ENCODE peak calls at places on chromosomes 6 and 20, in nine cellular contexts. One of them, this sample, is unnamed.

GRCh38 chr6:74001091-74001490 is 305.1 kb downstream of the CD109 start:
- DNase-seq in NCI-H526 treated with DMSO at 0.1 percent for 48 hours: no peak
- DNase-seq in stimulated activated CD8-positive, alpha-beta memory T cell treated with anti-CD3 and anti-CD28 coated beads, Interleukin-4, amount 100 ng/mL, for 24 hours: no peak
- DNase-seq in NCI-H524: no peak
- DNase-seq in activated T-cell treated with anti-CD3 and anti-CD28 coated beads, Interleukin-2, amount 50 U/mL, for 1 hour: no peak
- DNase-seq in uterus: no peak
- DNase-seq in DND-41: no peak
- DNase-seq in GM13977: no peak
- DNase-seq in activated CD4-positive, alpha-beta T cell treated with anti-CD3 and anti-CD28 coated beads for 4 hours: no peak
- DNase-seq in this sample: no peak

GRCh38 chr20:24491043-24491756 is 21.8 kb downstream of the SYNDIG1 start:
- DNase-seq in uterus: no peak
- DNase-seq in GM13977: no peak
- DNase-seq in activated CD4-positive, alpha-beta T cell treated with anti-CD3 and anti-CD28 coated beads for 4 hours: no peak
- DNase-seq in activated T-cell treated with anti-CD3 and anti-CD28 coated beads, Interleukin-2, amount 50 U/mL, for 1 hour: no peak
- DNase-seq in NCI-H526 treated with DMSO at 0.1 percent for 48 hours: no peak
- DNase-seq in stimulated activated CD8-positive, alpha-beta memory T cell treated with anti-CD3 and anti-CD28 coated beads, Interleukin-4, amount 100 ng/mL, for 24 hours: no peak
- DNase-seq in NCI-H524: no peak
- DNase-seq in DND-41: no peak
- DNase-seq in this sample: no peak

GRCh38 chr6:14673201-14673600 is 555.6 kb downstream of the CD83 start:
- DNase-seq in uterus: no peak
- DNase-seq in NCI-H526 treated with DMSO at 0.1 percent for 48 hours: no peak
- DNase-seq in GM13977: no peak
- DNase-seq in NCI-H524: no peak
- DNase-seq in activated T-cell treated with anti-CD3 and anti-CD28 coated beads, Interleukin-2, amount 50 U/mL, for 1 hour: no peak
- DNase-seq in activated CD4-positive, alpha-beta T cell treated with anti-CD3 and anti-CD28 coated beads for 4 hours: no peak
- DNase-seq in stimulated activated CD8-positive, alpha-beta memory T cell treated with anti-CD3 and anti-CD28 coated beads, Interleukin-4, amount 100 ng/mL, for 24 hours: no peak
- DNase-seq in DND-41: no peak
- DNase-seq in this sample: no peak

GRCh38 chr20:1933465-1933870 is 38.3 kb downstream of the SIRPA start:
- DNase-seq in GM13977: no peak
- DNase-seq in stimulated activated CD8-positive, alpha-beta memory T cell treated with anti-CD3 and anti-CD28 coated beads, Interleukin-4, amount 100 ng/mL, for 24 hours: no peak
- DNase-seq in uterus: peak; percentile 70
- DNase-seq in NCI-H524: no peak
- DNase-seq in activated CD4-positive, alpha-beta T cell treated with anti-CD3 and anti-CD28 coated beads for 4 hours: no peak
- DNase-seq in activated T-cell treated with anti-CD3 and anti-CD28 coated beads, Interleukin-2, amount 50 U/mL, for 1 hour: no peak
- DNase-seq in DND-41: no peak
- DNase-seq in NCI-H526 treated with DMSO at 0.1 percent for 48 hours: no peak
- DNase-seq in this sample: no peak

GRCh38 chr6:164692772-164693171 is 616.6 kb downstream of the C6orf118 start:
- DNase-seq in activated T-cell treated with anti-CD3 and anti-CD28 coated beads, Interleukin-2, amount 50 U/mL, for 1 hour: no peak
- DNase-seq in DND-41: no peak
- DNase-seq in NCI-H526 treated with DMSO at 0.1 percent for 48 hours: no peak
- DNase-seq in uterus: no peak
- DNase-seq in stimulated activated CD8-positive, alpha-beta memory T cell treated with anti-CD3 and anti-CD28 coated beads, Interleukin-4, amount 100 ng/mL, for 24 hours: no peak
- DNase-seq in NCI-H524: no peak
- DNase-seq in activated CD4-positive, alpha-beta T cell treated with anti-CD3 and anti-CD28 coated beads for 4 hours: no peak
- DNase-seq in GM13977: no peak
- DNase-seq in this sample: no peak

GRCh38 chr6:21931641-21932335 is 338.2 kb downstream of the SOX4 start:
- DNase-seq in activated CD4-positive, alpha-beta T cell treated with anti-CD3 and anti-CD28 coated beads for 4 hours: no peak
- DNase-seq in GM13977: no peak
- DNase-seq in stimulated activated CD8-positive, alpha-beta memory T cell treated with anti-CD3 and anti-CD28 coated beads, Interleukin-4, amount 100 ng/mL, for 24 hours: no peak
- DNase-seq in DND-41: no peak
- DNase-seq in NCI-H524: no peak
- DNase-seq in activated T-cell treated with anti-CD3 and anti-CD28 coated beads, Interleukin-2, amount 50 U/mL, for 1 hour: no peak
- DNase-seq in uterus: no peak
- DNase-seq in NCI-H526 treated with DMSO at 0.1 percent for 48 hours: no peak
- DNase-seq in this sample: no peak

GRCh38 chr6:16276991-16277981 is 38.9 kb downstream of the GMPR start:
- DNase-seq in NCI-H524: peak; percentile 74
- DNase-seq in uterus: peak; percentile 57
- DNase-seq in stimulated activated CD8-positive, alpha-beta memory T cell treated with anti-CD3 and anti-CD28 coated beads, Interleukin-4, amount 100 ng/mL, for 24 hours: peak; percentile 5
- DNase-seq in DND-41: no peak
- DNase-seq in activated T-cell treated with anti-CD3 and anti-CD28 coated beads, Interleukin-2, amount 50 U/mL, for 1 hour: no peak
- DNase-seq in NCI-H526 treated with DMSO at 0.1 percent for 48 hours: no peak
- DNase-seq in activated CD4-positive, alpha-beta T cell treated with anti-CD3 and anti-CD28 coated beads for 4 hours: no peak
- DNase-seq in GM13977: no peak
- DNase-seq in this sample: no peak

GRCh38 chr6:138944412-138944811 is 43.6 kb downstream of the REPS1 start:
- DNase-seq in stimulated activated CD8-positive, alpha-beta memory T cell treated with anti-CD3 and anti-CD28 coated beads, Interleukin-4, amount 100 ng/mL, for 24 hours: no peak
- DNase-seq in NCI-H526 treated with DMSO at 0.1 percent for 48 hours: no peak
- DNase-seq in uterus: no peak
- DNase-seq in DND-41: no peak
- DNase-seq in activated T-cell treated with anti-CD3 and anti-CD28 coated beads, Interleukin-2, amount 50 U/mL, for 1 hour: no peak
- DNase-seq in NCI-H524: no peak
- DNase-seq in activated CD4-positive, alpha-beta T cell treated with anti-CD3 and anti-CD28 coated beads for 4 hours: no peak
- DNase-seq in GM13977: peak; percentile 13
- DNase-seq in this sample: peak; percentile 69

GRCh38 chr20:1434571-1435336 is 31.9 kb downstream of the NSFL1C start:
- DNase-seq in activated T-cell treated with anti-CD3 and anti-CD28 coated beads, Interleukin-2, amount 50 U/mL, for 1 hour: no peak
- DNase-seq in activated CD4-positive, alpha-beta T cell treated with anti-CD3 and anti-CD28 coated beads for 4 hours: peak; percentile 29
- DNase-seq in GM13977: peak; percentile 55
- DNase-seq in DND-41: peak; percentile 87
- DNase-seq in stimulated activated CD8-positive, alpha-beta memory T cell treated with anti-CD3 and anti-CD28 coated beads, Interleukin-4, amount 100 ng/mL, for 24 hours: peak; percentile 22
- DNase-seq in NCI-H524: peak; percentile 84
- DNase-seq in uterus: no peak
- DNase-seq in NCI-H526 treated with DMSO at 0.1 percent for 48 hours: peak; percentile 67
- DNase-seq in this sample: peak; percentile 77

GRCh38 chr20:32336918-32337347 is 21.2 kb upstream of the ASXL1 start:
- DNase-seq in NCI-H526 treated with DMSO at 0.1 percent for 48 hours: no peak
- DNase-seq in stimulated activated CD8-positive, alpha-beta memory T cell treated with anti-CD3 and anti-CD28 coated beads, Interleukin-4, amount 100 ng/mL, for 24 hours: no peak
- DNase-seq in NCI-H524: peak; percentile 45
- DNase-seq in DND-41: no peak
- DNase-seq in GM13977: peak; percentile 53
- DNase-seq in activated T-cell treated with anti-CD3 and anti-CD28 coated beads, Interleukin-2, amount 50 U/mL, for 1 hour: no peak
- DNase-seq in uterus: no peak
- DNase-seq in activated CD4-positive, alpha-beta T cell treated with anti-CD3 and anti-CD28 coated beads for 4 hours: no peak
- DNase-seq in this sample: no peak

GRCh38 chr20:33668087-33668790 is 1.5 kb downstream of the ACTL10 start:
- DNase-seq in DND-41: peak; percentile 37
- DNase-seq in NCI-H526 treated with DMSO at 0.1 percent for 48 hours: no peak
- DNase-seq in GM13977: peak; percentile 92
- DNase-seq in activated CD4-positive, alpha-beta T cell treated with anti-CD3 and anti-CD28 coated beads for 4 hours: peak; percentile 76
- DNase-seq in activated T-cell treated with anti-CD3 and anti-CD28 coated beads, Interleukin-2, amount 50 U/mL, for 1 hour: no peak
- DNase-seq in NCI-H524: peak; percentile 49
- DNase-seq in uterus: peak; percentile 83
- DNase-seq in stimulated activated CD8-positive, alpha-beta memory T cell treated with anti-CD3 and anti-CD28 coated beads, Interleukin-4, amount 100 ng/mL, for 24 hours: peak; percentile 62
- DNase-seq in this sample: peak; percentile 93

GRCh38 chr20:6714202-6714800 is 53.2 kb upstream of the BMP2 start:
- DNase-seq in uterus: no peak
- DNase-seq in stimulated activated CD8-positive, alpha-beta memory T cell treated with anti-CD3 and anti-CD28 coated beads, Interleukin-4, amount 100 ng/mL, for 24 hours: no peak
- DNase-seq in activated CD4-positive, alpha-beta T cell treated with anti-CD3 and anti-CD28 coated beads for 4 hours: no peak
- DNase-seq in DND-41: no peak
- DNase-seq in activated T-cell treated with anti-CD3 and anti-CD28 coated beads, Interleukin-2, amount 50 U/mL, for 1 hour: no peak
- DNase-seq in GM13977: no peak
- DNase-seq in NCI-H524: no peak
- DNase-seq in NCI-H526 treated with DMSO at 0.1 percent for 48 hours: no peak
- DNase-seq in this sample: no peak

GRCh38 chr6:65231616-65232015 is 475.4 kb downstream of the EYS start:
- DNase-seq in uterus: no peak
- DNase-seq in activated T-cell treated with anti-CD3 and anti-CD28 coated beads, Interleukin-2, amount 50 U/mL, for 1 hour: no peak
- DNase-seq in DND-41: no peak
- DNase-seq in NCI-H524: no peak
- DNase-seq in NCI-H526 treated with DMSO at 0.1 percent for 48 hours: no peak
- DNase-seq in activated CD4-positive, alpha-beta T cell treated with anti-CD3 and anti-CD28 coated beads for 4 hours: no peak
- DNase-seq in GM13977: no peak
- DNase-seq in stimulated activated CD8-positive, alpha-beta memory T cell treated with anti-CD3 and anti-CD28 coated beads, Interleukin-4, amount 100 ng/mL, for 24 hours: no peak
- DNase-seq in this sample: no peak

GRCh38 chr6:76578746-76579145 is 506.3 kb upstream of the IMPG1 start:
- DNase-seq in NCI-H524: no peak
- DNase-seq in activated T-cell treated with anti-CD3 and anti-CD28 coated beads, Interleukin-2, amount 50 U/mL, for 1 hour: no peak
- DNase-seq in GM13977: no peak
- DNase-seq in stimulated activated CD8-positive, alpha-beta memory T cell treated with anti-CD3 and anti-CD28 coated beads, Interleukin-4, amount 100 ng/mL, for 24 hours: no peak
- DNase-seq in uterus: no peak
- DNase-seq in activated CD4-positive, alpha-beta T cell treated with anti-CD3 and anti-CD28 coated beads for 4 hours: no peak
- DNase-seq in NCI-H526 treated with DMSO at 0.1 percent for 48 hours: no peak
- DNase-seq in DND-41: no peak
- DNase-seq in this sample: no peak

GRCh38 chr20:12941025-12941424 is 67.7 kb upstream of the SPTLC3 start:
- DNase-seq in stimulated activated CD8-positive, alpha-beta memory T cell treated with anti-CD3 and anti-CD28 coated beads, Interleukin-4, amount 100 ng/mL, for 24 hours: no peak
- DNase-seq in GM13977: no peak
- DNase-seq in activated CD4-positive, alpha-beta T cell treated with anti-CD3 and anti-CD28 coated beads for 4 hours: no peak
- DNase-seq in DND-41: no peak
- DNase-seq in uterus: no peak
- DNase-seq in NCI-H524: no peak
- DNase-seq in activated T-cell treated with anti-CD3 and anti-CD28 coated beads, Interleukin-2, amount 50 U/mL, for 1 hour: no peak
- DNase-seq in NCI-H526 treated with DMSO at 0.1 percent for 48 hours: no peak
- DNase-seq in this sample: no peak

GRCh38 chr6:37160922-37161778 is 8.8 kb upstream of the PIM1 start:
- DNase-seq in uterus: no peak
- DNase-seq in DND-41: no peak
- DNase-seq in activated CD4-positive, alpha-beta T cell treated with anti-CD3 and anti-CD28 coated beads for 4 hours: no peak
- DNase-seq in activated T-cell treated with anti-CD3 and anti-CD28 coated beads, Interleukin-2, amount 50 U/mL, for 1 hour: no peak
- DNase-seq in NCI-H524: no peak
- DNase-seq in stimulated activated CD8-positive, alpha-beta memory T cell treated with anti-CD3 and anti-CD28 coated beads, Interleukin-4, amount 100 ng/mL, for 24 hours: no peak
- DNase-seq in GM13977: peak; percentile 65
- DNase-seq in NCI-H526 treated with DMSO at 0.1 percent for 48 hours: peak; percentile 13
- DNase-seq in this sample: no peak

GRCh38 chr6:36114798-36115408 is 15.4 kb upstream of the MAPK13 start:
- DNase-seq in uterus: no peak
- DNase-seq in activated T-cell treated with anti-CD3 and anti-CD28 coated beads, Interleukin-2, amount 50 U/mL, for 1 hour: no peak
- DNase-seq in activated CD4-positive, alpha-beta T cell treated with anti-CD3 and anti-CD28 coated beads for 4 hours: no peak
- DNase-seq in NCI-H526 treated with DMSO at 0.1 percent for 48 hours: no peak
- DNase-seq in GM13977: no peak
- DNase-seq in NCI-H524: no peak
- DNase-seq in stimulated activated CD8-positive, alpha-beta memory T cell treated with anti-CD3 and anti-CD28 coated beads, Interleukin-4, amount 100 ng/mL, for 24 hours: no peak
- DNase-seq in DND-41: no peak
- DNase-seq in this sample: no peak

GRCh38 chr6:97668716-97669115 is 385.7 kb upstream of the MMS22L start:
- DNase-seq in GM13977: peak; percentile 12
- DNase-seq in stimulated activated CD8-positive, alpha-beta memory T cell treated with anti-CD3 and anti-CD28 coated beads, Interleukin-4, amount 100 ng/mL, for 24 hours: no peak
- DNase-seq in NCI-H526 treated with DMSO at 0.1 percent for 48 hours: no peak
- DNase-seq in uterus: no peak
- DNase-seq in activated CD4-positive, alpha-beta T cell treated with anti-CD3 and anti-CD28 coated beads for 4 hours: no peak
- DNase-seq in NCI-H524: peak; percentile 20
- DNase-seq in activated T-cell treated with anti-CD3 and anti-CD28 coated beads, Interleukin-2, amount 50 U/mL, for 1 hour: no peak
- DNase-seq in DND-41: no peak
- DNase-seq in this sample: no peak

GRCh38 chr20:49854190-49854875 is 41.7 kb downstream of the SLC9A8 start:
- DNase-seq in GM13977: no peak
- DNase-seq in activated T-cell treated with anti-CD3 and anti-CD28 coated beads, Interleukin-2, amount 50 U/mL, for 1 hour: no peak
- DNase-seq in NCI-H526 treated with DMSO at 0.1 percent for 48 hours: no peak
- DNase-seq in stimulated activated CD8-positive, alpha-beta memory T cell treated with anti-CD3 and anti-CD28 coated beads, Interleukin-4, amount 100 ng/mL, for 24 hours: no peak
- DNase-seq in NCI-H524: peak; percentile 60
- DNase-seq in uterus: no peak
- DNase-seq in DND-41: no peak
- DNase-seq in activated CD4-positive, alpha-beta T cell treated with anti-CD3 and anti-CD28 coated beads for 4 hours: no peak
- DNase-seq in this sample: no peak

GRCh38 chr20:63273180-63273579 is 567 bp downstream of the ARFGAP1 start:
- DNase-seq in uterus: no peak
- DNase-seq in activated CD4-positive, alpha-beta T cell treated with anti-CD3 and anti-CD28 coated beads for 4 hours: no peak
- DNase-seq in activated T-cell treated with anti-CD3 and anti-CD28 coated beads, Interleukin-2, amount 50 U/mL, for 1 hour: no peak
- DNase-seq in GM13977: peak; percentile 48
- DNase-seq in stimulated activated CD8-positive, alpha-beta memory T cell treated with anti-CD3 and anti-CD28 coated beads, Interleukin-4, amount 100 ng/mL, for 24 hours: no peak
- DNase-seq in DND-41: no peak
- DNase-seq in NCI-H524: no peak
- DNase-seq in NCI-H526 treated with DMSO at 0.1 percent for 48 hours: no peak
- DNase-seq in this sample: no peak

GRCh38 chr6:89412071-89413005 is at the start of gene RRAGD:
- DNase-seq in NCI-H526 treated with DMSO at 0.1 percent for 48 hours: peak; percentile 56
- DNase-seq in uterus: peak; percentile 41
- DNase-seq in stimulated activated CD8-positive, alpha-beta memory T cell treated with anti-CD3 and anti-CD28 coated beads, Interleukin-4, amount 100 ng/mL, for 24 hours: peak; percentile 35
- DNase-seq in activated CD4-positive, alpha-beta T cell treated with anti-CD3 and anti-CD28 coated beads for 4 hours: peak; percentile 64
- DNase-seq in DND-41: peak; percentile 83
- DNase-seq in NCI-H524: peak; percentile 82
- DNase-seq in GM13977: peak; percentile 88
- DNase-seq in activated T-cell treated with anti-CD3 and anti-CD28 coated beads, Interleukin-2, amount 50 U/mL, for 1 hour: peak; percentile 62
- DNase-seq in this sample: peak; percentile 84

GRCh38 chr6:142850653-142851434 is 94.1 kb downstream of the HIVEP2 start:
- DNase-seq in activated CD4-positive, alpha-beta T cell treated with anti-CD3 and anti-CD28 coated beads for 4 hours: peak; percentile 55
- DNase-seq in activated T-cell treated with anti-CD3 and anti-CD28 coated beads, Interleukin-2, amount 50 U/mL, for 1 hour: no peak
- DNase-seq in NCI-H524: peak; percentile 76
- DNase-seq in uterus: no peak
- DNase-seq in stimulated activated CD8-positive, alpha-beta memory T cell treated with anti-CD3 and anti-CD28 coated beads, Interleukin-4, amount 100 ng/mL, for 24 hours: no peak
- DNase-seq in NCI-H526 treated with DMSO at 0.1 percent for 48 hours: no peak
- DNase-seq in GM13977: no peak
- DNase-seq in DND-41: no peak
- DNase-seq in this sample: peak; percentile 77

GRCh38 chr6:109103942-109104341 is 8.6 kb downstream of the CEP57L1 start:
- DNase-seq in DND-41: no peak
- DNase-seq in activated T-cell treated with anti-CD3 and anti-CD28 coated beads, Interleukin-2, amount 50 U/mL, for 1 hour: no peak
- DNase-seq in GM13977: peak; percentile 30
- DNase-seq in NCI-H524: no peak
- DNase-seq in stimulated activated CD8-positive, alpha-beta memory T cell treated with anti-CD3 and anti-CD28 coated beads, Interleukin-4, amount 100 ng/mL, for 24 hours: no peak
- DNase-seq in activated CD4-positive, alpha-beta T cell treated with anti-CD3 and anti-CD28 coated beads for 4 hours: no peak
- DNase-seq in NCI-H526 treated with DMSO at 0.1 percent for 48 hours: no peak
- DNase-seq in uterus: no peak
- DNase-seq in this sample: no peak

GRCh38 chr6:46035242-46035641 is 19.6 kb upstream of the CLIC5 start:
- DNase-seq in activated T-cell treated with anti-CD3 and anti-CD28 coated beads, Interleukin-2, amount 50 U/mL, for 1 hour: no peak
- DNase-seq in NCI-H526 treated with DMSO at 0.1 percent for 48 hours: no peak
- DNase-seq in DND-41: no peak
- DNase-seq in NCI-H524: no peak
- DNase-seq in uterus: no peak
- DNase-seq in activated CD4-positive, alpha-beta T cell treated with anti-CD3 and anti-CD28 coated beads for 4 hours: no peak
- DNase-seq in stimulated activated CD8-positive, alpha-beta memory T cell treated with anti-CD3 and anti-CD28 coated beads, Interleukin-4, amount 100 ng/mL, for 24 hours: no peak
- DNase-seq in GM13977: no peak
- DNase-seq in this sample: no peak

GRCh38 chr6:111601875-111602274 is 3.8 kb downstream of the TRAF3IP2 start:
- DNase-seq in stimulated activated CD8-positive, alpha-beta memory T cell treated with anti-CD3 and anti-CD28 coated beads, Interleukin-4, amount 100 ng/mL, for 24 hours: no peak
- DNase-seq in activated T-cell treated with anti-CD3 and anti-CD28 coated beads, Interleukin-2, amount 50 U/mL, for 1 hour: no peak
- DNase-seq in activated CD4-positive, alpha-beta T cell treated with anti-CD3 and anti-CD28 coated beads for 4 hours: no peak
- DNase-seq in NCI-H524: no peak
- DNase-seq in GM13977: no peak
- DNase-seq in NCI-H526 treated with DMSO at 0.1 percent for 48 hours: no peak
- DNase-seq in uterus: peak; percentile 68
- DNase-seq in DND-41: no peak
- DNase-seq in this sample: no peak